ENCODE peak calls at places on chromosomes 16 and 17, in seven cellular contexts. N is psoas muscle; J is OCI-LY7; L is transverse colon; Y is left ventricle myocardium inferior; M is CD8-positive, alpha-beta T cell; Z is esophagus squamous epithelium. I is an unnamed sample.
A peak's percentile ranks its signal among the peaks of the same experiment; 100 is the strongest.

GRCh38 chr16:66911112-66911511 is 7.6 kb downstream of the CDH16 start:
- DNase-seq in Y (no peak), J (no peak), M (no peak), N (peak; percentile 39), L (no peak), Z (no peak), I (no peak)

GRCh38 chr16:1793578-1794220 is at the start of gene IGFALS:
- DNase-seq in L (no peak), Z (no peak), Y (no peak), M (no peak), J (no peak), N (no peak), I (no peak)

GRCh38 chr16:5071341-5071680 is 332 bp upstream of the ALG1 start:
- DNase-seq in Z (no peak), Y (no peak), M (no peak), N (no peak), L (no peak), J (no peak), I (no peak)

GRCh38 chr17:63993368-63993990 is 4.7 kb upstream of the PRR29 start:
- DNase-seq in L (no peak), J (peak; percentile 45), M (no peak), Z (no peak), N (no peak), Y (peak; percentile 9), I (no peak)

GRCh38 chr17:58527949-58528348 is 13.5 kb upstream of the MTMR4 start:
- DNase-seq in Y (no peak), N (no peak), Z (no peak), J (no peak), L (no peak), M (no peak), I (peak; percentile 56)

GRCh38 chr16:29315916-29316517 is 90.5 kb downstream of the NPIPB11 start:
- DNase-seq in J (peak; percentile 22), N (no peak), Y (no peak), L (no peak), Z (no peak), M (no peak), I (no peak)

GRCh38 chr17:55420776-55421178 is 858 bp downstream of the MMD start:
- DNase-seq in N (peak; percentile 66), M (peak; percentile 24), J (peak; percentile 66), L (peak; percentile 57), Y (peak; percentile 52), Z (no peak), I (no peak)

GRCh38 chr16:10822702-10823101 is 4.1 kb upstream of the TVP23A start:
- DNase-seq in Y (no peak), L (no peak), N (no peak), Z (no peak), J (no peak), M (no peak), I (no peak)

GRCh38 chr16:65965632-65966031 is 400.9 kb upstream of the CDH5 start:
- DNase-seq in N (no peak), Y (no peak), L (no peak), M (no peak), J (no peak), Z (no peak), I (no peak)

GRCh38 chr16:65782537-65783290 is 583.8 kb upstream of the CDH5 start:
- DNase-seq in L (no peak), Y (no peak), M (no peak), N (no peak), J (no peak), Z (no peak), I (peak; percentile 72)

GRCh38 chr17:42531455-42532354 is 4.3 kb upstream of the NAGLU start:
- DNase-seq in L (peak; percentile 76), J (peak; percentile 32), Y (peak; percentile 72), M (peak; percentile 48), N (peak; percentile 88), Z (no peak), I (no peak)

GRCh38 chr16:31074073-31074813 is at the start of the genes ZNF646 and ZNF668:
- DNase-seq in Y (peak; percentile 98), J (peak; percentile 100), L (peak; percentile 99), N (peak; percentile 99), M (peak; percentile 97), Z (peak; percentile 92), I (peak; percentile 99)

GRCh38 chr16:27221576-27222498 is 18.5 kb downstream of the KDM8 start:
- DNase-seq in Y (peak; percentile 60), Z (no peak), M (no peak), J (no peak), N (peak; percentile 71), L (peak; percentile 9), I (no peak)

GRCh38 chr16:58027341-58028167 is 2.0 kb downstream of the MMP15 start:
- DNase-seq in N (peak; percentile 70), M (no peak), Z (no peak), Y (peak; percentile 70), L (peak; percentile 79), J (no peak), I (no peak)

GRCh38 chr17:29008591-29008990 is 2.8 kb upstream of the SEZ6 start:
- DNase-seq in M (no peak), N (no peak), Y (no peak), J (no peak), L (no peak), Z (no peak), I (no peak)

GRCh38 chr17:29004081-29004692 is 1.6 kb downstream of the SEZ6 start:
- DNase-seq in L (no peak), M (no peak), Z (no peak), N (no peak), J (no peak), Y (no peak), I (no peak)

GRCh38 chr17:29007456-29008455 is 1.9 kb upstream of the SEZ6 start:
- DNase-seq in M (no peak), L (no peak), Y (no peak), Z (no peak), J (no peak), N (no peak), I (no peak)

GRCh38 chr17:29005562-29005887 is 308 bp downstream of the SEZ6 start:
- DNase-seq in L (no peak), N (no peak), Z (no peak), J (no peak), M (no peak), Y (no peak), I (no peak)

GRCh38 chr17:29005936-29006438 is at the start of gene SEZ6:
- DNase-seq in L (peak; percentile 37), M (peak; percentile 33), Z (no peak), J (peak; percentile 44), Y (peak; percentile 72), N (peak; percentile 83), I (peak; percentile 55)
- TF ChIP-seq CTCF in L (no peak), M (no peak), Z (no peak), J (no peak), Y (peak; percentile 44), N (peak; percentile 20), I (no peak)

GRCh38 chr17:4518901-4519300 is 20.2 kb downstream of the SPNS2 start:
- DNase-seq in M (no peak), L (no peak), Z (no peak), Y (no peak), N (no peak), J (no peak), I (no peak)
- H3K4me3 ChIP-seq in M (no peak overlapping the region), L (no peak overlapping the region), Z (no peak overlapping the region), Y (no peak overlapping the region), N (no peak overlapping the region), J (no peak overlapping the region), I (no peak overlapping the region)

DNA sequence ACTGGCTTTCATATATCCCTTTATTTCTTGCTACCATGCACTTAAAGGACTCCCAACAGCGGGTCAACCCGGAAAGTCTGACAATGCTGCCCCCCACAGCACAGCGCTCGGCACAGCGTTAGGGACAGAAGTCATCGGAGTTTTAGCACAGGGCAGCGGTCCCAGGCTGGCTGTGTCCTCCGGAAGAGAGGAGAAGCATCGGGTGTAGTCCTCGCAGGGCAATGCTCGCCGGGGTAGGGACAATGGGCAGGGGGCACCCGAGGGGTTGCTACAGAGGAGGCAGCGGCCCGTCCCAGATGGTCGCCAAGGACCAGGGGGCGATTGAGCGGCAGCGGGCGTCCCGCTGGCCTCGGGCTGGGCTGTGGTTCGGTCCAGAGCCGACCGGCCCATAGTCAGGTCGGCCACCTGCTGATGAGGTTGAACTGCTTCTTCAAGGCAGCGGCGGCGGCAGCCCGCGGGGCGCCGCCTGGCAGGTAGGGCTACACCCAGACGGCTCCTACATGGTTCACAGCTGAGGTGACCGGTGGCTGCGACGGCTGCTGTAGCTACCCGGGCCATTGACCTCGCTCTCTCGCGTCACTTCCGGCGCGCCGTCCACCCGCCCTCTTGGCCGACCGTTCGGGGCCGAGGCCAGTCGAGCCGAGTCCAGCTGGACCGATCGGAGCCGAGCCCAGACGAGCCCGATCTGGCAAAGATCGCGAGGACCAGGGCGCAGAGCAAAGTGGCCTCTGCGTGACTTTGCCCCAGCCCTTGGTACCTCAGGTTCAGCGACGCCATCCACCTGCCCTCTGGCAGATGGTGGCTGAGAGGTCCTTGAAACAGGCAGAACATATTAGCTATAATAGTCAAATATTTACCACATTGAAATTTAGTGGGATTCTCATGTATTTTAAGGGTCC is 4.7 kb upstream of the LCMT1 start:
- DNase-seq in Z (peak; percentile 47), J (no peak), Y (peak; percentile 96), N (peak; percentile 98), M (peak; percentile 65), L (peak; percentile 96), I (peak; percentile 85)
- TF ChIP-seq CTCF in Z (no peak), J (peak; percentile 41), Y (peak; percentile 49), N (peak; percentile 35), M (no peak), L (peak; percentile 9), I (peak; percentile 16)

DNA sequence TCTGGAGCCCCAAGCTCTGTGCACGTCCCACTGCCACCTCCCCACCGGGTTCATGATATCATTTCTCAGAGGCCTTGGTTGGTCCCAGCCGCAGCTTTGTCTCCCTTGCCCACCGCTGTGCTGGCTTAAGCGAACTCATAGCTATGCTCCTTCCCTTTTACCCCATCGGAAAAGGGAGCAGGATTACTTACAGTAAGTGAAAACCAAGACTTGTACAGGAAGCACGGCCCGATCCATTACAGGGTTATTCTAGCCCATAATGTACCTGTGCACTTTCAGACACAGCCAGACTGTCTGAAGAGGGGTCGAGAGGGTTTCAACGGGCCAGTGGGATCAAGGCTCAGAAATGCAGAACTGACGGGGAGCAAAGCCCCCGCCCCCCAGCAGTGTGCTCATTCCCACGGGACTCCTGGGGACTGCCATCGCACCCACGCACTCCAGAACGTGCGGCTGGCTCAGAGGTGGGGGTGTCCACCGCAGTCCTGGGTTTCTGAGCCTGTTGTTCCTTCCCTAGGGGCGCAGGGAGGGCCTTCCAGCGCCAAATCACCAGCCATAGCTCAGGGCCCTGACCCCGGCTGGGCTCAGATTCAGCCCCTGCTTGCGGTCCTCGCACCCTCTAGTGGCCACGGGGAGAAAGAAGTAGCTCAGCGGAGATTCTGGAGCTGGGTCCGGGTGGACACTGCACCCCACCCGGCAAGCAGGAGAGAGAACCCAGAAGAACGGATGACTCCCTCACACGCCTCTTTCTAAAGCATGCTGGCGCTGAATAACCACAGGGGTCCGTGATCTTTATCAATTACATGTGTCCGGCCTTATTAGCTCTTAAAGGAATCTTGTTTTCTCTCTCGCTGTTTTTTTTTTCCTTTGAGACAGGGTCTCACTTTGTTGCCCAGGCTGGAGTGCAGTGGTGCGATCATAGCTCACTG is 44.9 kb upstream of the USP7 start:
- DNase-seq in M (peak; percentile 55), Y (peak; percentile 70), J (peak; percentile 68), L (peak; percentile 86), Z (no peak), N (peak; percentile 82), I (peak; percentile 55)
- H3K4me3 ChIP-seq in M (no peak overlapping the region), Y (peak overlapping the region; percentile 54), J (no peak overlapping the region), L (peak overlapping the region; percentile 47), Z (peak overlapping the region; percentile 56), N (peak overlapping the region; percentile 56), I (peak overlapping the region; percentile 7)